ENCODE peak calls at places on chromosomes 13 and 19, in four cellular contexts. One of them, this sample, is unnamed.

GRCh38 chr13:43884221-43884620 is 4.5 kb downstream of the LACC1 start:
- DNase-seq in body of pancreas: no peak
- DNase-seq in colonic mucosa: no peak
- DNase-seq in dorsolateral prefrontal cortex: no peak
- DNase-seq in this sample: no peak

GRCh38 chr13:73215807-73216206 is 157.0 kb downstream of the KLF5 start:
- DNase-seq in colonic mucosa: no peak
- DNase-seq in body of pancreas: no peak
- DNase-seq in dorsolateral prefrontal cortex: no peak
- DNase-seq in this sample: no peak

GRCh38 chr19:5313307-5313706 is 27.3 kb downstream of the PTPRS start:
- DNase-seq in dorsolateral prefrontal cortex: no peak
- DNase-seq in body of pancreas: peak
- DNase-seq in colonic mucosa: no peak
- DNase-seq in this sample: no peak

GRCh38 chr13:40109324-40109958 is 454.0 kb downstream of the COG6 start:
- DNase-seq in colonic mucosa: no peak
- DNase-seq in body of pancreas: no peak
- DNase-seq in dorsolateral prefrontal cortex: no peak
- DNase-seq in this sample: no peak

GRCh38 chr13:23440821-23441608 is 7.5 kb upstream of the SACS start:
- DNase-seq in colonic mucosa: no peak
- DNase-seq in body of pancreas: no peak
- DNase-seq in dorsolateral prefrontal cortex: peak
- DNase-seq in this sample: no peak

GRCh38 chr13:99522288-99522687 is 21.0 kb downstream of the TM9SF2 start:
- DNase-seq in body of pancreas: no peak
- DNase-seq in colonic mucosa: no peak
- DNase-seq in dorsolateral prefrontal cortex: no peak
- DNase-seq in this sample: no peak

GRCh38 chr19:6772028-6772865 is at the start of gene VAV1:
- DNase-seq in colonic mucosa: peak
- DNase-seq in body of pancreas: no peak
- DNase-seq in dorsolateral prefrontal cortex: no peak
- DNase-seq in this sample: no peak

GRCh38 chr19:29837448-29837961 is 25.7 kb downstream of the CCNE1 start:
- DNase-seq in dorsolateral prefrontal cortex: no peak
- DNase-seq in body of pancreas: no peak
- DNase-seq in colonic mucosa: no peak
- DNase-seq in this sample: no peak

GRCh38 chr19:50890422-50891252 is 17.4 kb downstream of the KLK2 start:
- DNase-seq in colonic mucosa: no peak
- DNase-seq in dorsolateral prefrontal cortex: no peak
- DNase-seq in body of pancreas: no peak
- DNase-seq in this sample: no peak

GRCh38 chr13:84651288-84651687 is 769.0 kb upstream of the SLITRK1 start:
- DNase-seq in body of pancreas: peak
- DNase-seq in colonic mucosa: no peak
- DNase-seq in dorsolateral prefrontal cortex: no peak
- DNase-seq in this sample: no peak

GRCh38 chr19:5193192-5193591 is 147.4 kb downstream of the PTPRS start:
- DNase-seq in dorsolateral prefrontal cortex: no peak
- DNase-seq in body of pancreas: no peak
- DNase-seq in colonic mucosa: no peak
- DNase-seq in this sample: peak

GRCh38 chr13:105370011-105370645 is 1165.3 kb downstream of the EFNB2 start:
- DNase-seq in body of pancreas: no peak
- DNase-seq in colonic mucosa: no peak
- DNase-seq in dorsolateral prefrontal cortex: no peak
- DNase-seq in this sample: no peak

GRCh38 chr19:48739835-48740704 is at the start of gene RASIP1:
- DNase-seq in dorsolateral prefrontal cortex: no peak
- DNase-seq in colonic mucosa: no peak
- DNase-seq in body of pancreas: peak
- DNase-seq in this sample: no peak

GRCh38 chr19:31312004-31312403 is 37.2 kb downstream of the TSHZ3 start:
- DNase-seq in dorsolateral prefrontal cortex: no peak
- DNase-seq in body of pancreas: no peak
- DNase-seq in colonic mucosa: no peak
- DNase-seq in this sample: no peak

GRCh38 chr13:37118002-37118401 is 12.5 kb upstream of the CSNK1A1L start:
- DNase-seq in body of pancreas: peak
- DNase-seq in dorsolateral prefrontal cortex: no peak
- DNase-seq in colonic mucosa: no peak
- DNase-seq in this sample: no peak

GRCh38 chr19:57406516-57407123 is 4.3 kb upstream of the ZNF17 start:
- DNase-seq in colonic mucosa: peak
- DNase-seq in body of pancreas: peak
- DNase-seq in dorsolateral prefrontal cortex: peak
- DNase-seq in this sample: peak

GRCh38 chr19:16589917-16590316 is 17.7 kb upstream of the SLC35E1 start:
- DNase-seq in body of pancreas: no peak
- DNase-seq in dorsolateral prefrontal cortex: no peak
- DNase-seq in colonic mucosa: no peak
- DNase-seq in this sample: no peak

GRCh38 chr13:111161601-111162600 is 46.8 kb downstream of the ARHGEF7 start:
- DNase-seq in colonic mucosa: no peak
- DNase-seq in dorsolateral prefrontal cortex: no peak
- DNase-seq in body of pancreas: no peak
- DNase-seq in this sample: no peak

GRCh38 chr19:44741258-44741731 is 7.2 kb upstream of the BCL3 start:
- DNase-seq in dorsolateral prefrontal cortex: no peak
- DNase-seq in colonic mucosa: peak
- DNase-seq in body of pancreas: peak
- DNase-seq in this sample: no peak

GRCh38 chr19:34475026-34475974 is 6.3 kb upstream of the WTIP start:
- DNase-seq in body of pancreas: no peak
- DNase-seq in dorsolateral prefrontal cortex: no peak
- DNase-seq in colonic mucosa: no peak
- DNase-seq in this sample: no peak

GRCh38 chr19:49875801-49876421 is 1.2 kb downstream of the AKT1S1 start:
- DNase-seq in colonic mucosa: peak
- DNase-seq in body of pancreas: peak
- DNase-seq in dorsolateral prefrontal cortex: peak
- DNase-seq in this sample: peak

GRCh38 chr19:44903602-44904425 is 1.8 kb upstream of the APOE start:
- DNase-seq in colonic mucosa: peak
- DNase-seq in body of pancreas: peak
- DNase-seq in dorsolateral prefrontal cortex: peak
- DNase-seq in this sample: peak

GRCh38 chr13:112861876-112862615 is 107.0 kb upstream of the MCF2L start:
- DNase-seq in colonic mucosa: no peak
- DNase-seq in dorsolateral prefrontal cortex: no peak
- DNase-seq in body of pancreas: no peak
- DNase-seq in this sample: no peak

GRCh38 chr19:10637894-10638293 is 12.5 kb downstream of the SLC44A2 start:
- DNase-seq in dorsolateral prefrontal cortex: no peak
- DNase-seq in body of pancreas: no peak
- DNase-seq in colonic mucosa: no peak
- DNase-seq in this sample: no peak

GRCh38 chr19:16070366-16070990 is 5.8 kb upstream of the TPM4 start:
- DNase-seq in body of pancreas: peak
- DNase-seq in dorsolateral prefrontal cortex: no peak
- DNase-seq in colonic mucosa: peak
- DNase-seq in this sample: no peak

GRCh38 chr19:47435196-47435595 is 15.9 kb upstream of the MEIS3 start:
- DNase-seq in body of pancreas: no peak
- DNase-seq in colonic mucosa: no peak
- DNase-seq in dorsolateral prefrontal cortex: no peak
- DNase-seq in this sample: no peak

GRCh38 chr13:107962209-107962608 is 253.1 kb downstream of the LIG4 start:
- DNase-seq in dorsolateral prefrontal cortex: no peak
- DNase-seq in body of pancreas: no peak
- DNase-seq in colonic mucosa: no peak
- DNase-seq in this sample: no peak

GRCh38 chr19:13652810-13653590 is 111.3 kb upstream of the MRI1 start:
- DNase-seq in body of pancreas: no peak
- DNase-seq in dorsolateral prefrontal cortex: no peak
- DNase-seq in colonic mucosa: no peak
- DNase-seq in this sample: no peak

GRCh38 chr13:110666255-110666533 is 39.7 kb downstream of the CARS2 start:
- DNase-seq in colonic mucosa: no peak
- DNase-seq in dorsolateral prefrontal cortex: no peak
- DNase-seq in body of pancreas: no peak
- DNase-seq in this sample: no peak

GRCh38 chr13:108917581-108917980 is 288.2 kb downstream of the MYO16 start:
- DNase-seq in colonic mucosa: no peak
- DNase-seq in dorsolateral prefrontal cortex: no peak
- DNase-seq in body of pancreas: no peak
- DNase-seq in this sample: no peak

GRCh38 chr19:19053508-19054314 is 10.1 kb upstream of the SLC25A42 start:
- DNase-seq in dorsolateral prefrontal cortex: peak
- DNase-seq in colonic mucosa: peak
- DNase-seq in body of pancreas: peak
- DNase-seq in this sample: peak

GRCh38 chr13:94620286-94620896 is 18.7 kb downstream of the GPR180 start:
- DNase-seq in body of pancreas: peak
- DNase-seq in colonic mucosa: no peak
- DNase-seq in dorsolateral prefrontal cortex: no peak
- DNase-seq in this sample: peak

GRCh38 chr13:32297206-32297605 is 18.0 kb downstream of the ZAR1L start:
- DNase-seq in body of pancreas: no peak
- DNase-seq in dorsolateral prefrontal cortex: no peak
- DNase-seq in colonic mucosa: no peak
- DNase-seq in this sample: no peak

GRCh38 chr13:74256969-74257368 is 122.8 kb upstream of the KLF12 start:
- DNase-seq in colonic mucosa: no peak
- DNase-seq in body of pancreas: no peak
- DNase-seq in dorsolateral prefrontal cortex: no peak
- DNase-seq in this sample: no peak

GRCh38 chr13:99237981-99238662 is 20.1 kb downstream of the GPR18 start:
- DNase-seq in colonic mucosa: no peak
- DNase-seq in body of pancreas: no peak
- DNase-seq in dorsolateral prefrontal cortex: no peak
- DNase-seq in this sample: no peak

GRCh38 chr13:66102864-66103263 is 1127.3 kb downstream of the PCDH9 start:
- DNase-seq in colonic mucosa: no peak
- DNase-seq in body of pancreas: no peak
- DNase-seq in dorsolateral prefrontal cortex: no peak
- DNase-seq in this sample: no peak

GRCh38 chr13:39892731-39893293 is 237.3 kb downstream of the COG6 start:
- DNase-seq in dorsolateral prefrontal cortex: no peak
- DNase-seq in body of pancreas: peak
- DNase-seq in colonic mucosa: no peak
- DNase-seq in this sample: no peak

GRCh38 chr19:58305065-58305931 is at the start of gene ERVK3-1:
- DNase-seq in dorsolateral prefrontal cortex: peak
- DNase-seq in colonic mucosa: peak
- DNase-seq in body of pancreas: peak
- DNase-seq in this sample: peak

GRCh38 chr19:34220472-34221063 is 33.8 kb upstream of the GARRE1 start:
- DNase-seq in dorsolateral prefrontal cortex: no peak
- DNase-seq in colonic mucosa: peak
- DNase-seq in body of pancreas: peak
- DNase-seq in this sample: peak

GRCh38 chr13:71067164-71067815 is 799.7 kb downstream of the DACH1 start:
- DNase-seq in body of pancreas: no peak
- DNase-seq in dorsolateral prefrontal cortex: no peak
- DNase-seq in colonic mucosa: no peak
- DNase-seq in this sample: no peak
- TF ChIP-seq CTCF in body of pancreas: peak
- TF ChIP-seq CTCF in dorsolateral prefrontal cortex: no peak
- TF ChIP-seq CTCF in colonic mucosa: no peak
- TF ChIP-seq CTCF in this sample: peak

DNA sequence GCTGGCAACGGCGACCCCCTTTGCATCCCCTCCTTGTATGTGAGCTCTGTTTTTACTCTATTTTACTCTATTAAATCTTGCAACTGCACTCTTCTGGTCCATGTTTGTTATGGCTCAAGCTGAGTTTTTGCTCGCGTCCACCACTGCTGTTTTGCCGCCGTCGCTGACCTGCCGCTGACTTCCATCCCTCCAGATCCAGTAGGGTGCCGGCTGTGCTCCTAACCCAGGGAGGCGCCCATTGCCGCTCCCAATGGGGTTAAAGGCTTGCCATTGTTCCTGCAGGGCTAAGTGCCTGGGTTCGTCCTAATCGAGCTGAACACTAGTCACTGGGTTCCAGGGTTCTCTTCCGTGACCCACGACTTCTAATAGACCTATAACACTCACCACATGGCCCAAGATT is 2704.4 kb downstream of the PCDH9 start:
- DNase-seq in dorsolateral prefrontal cortex: no peak
- DNase-seq in colonic mucosa: no peak
- DNase-seq in body of pancreas: no peak
- DNase-seq in this sample: no peak
- TF ChIP-seq CTCF in dorsolateral prefrontal cortex: no peak
- TF ChIP-seq CTCF in colonic mucosa: no peak
- TF ChIP-seq CTCF in body of pancreas: no peak
- TF ChIP-seq CTCF in this sample: no peak

DNA sequence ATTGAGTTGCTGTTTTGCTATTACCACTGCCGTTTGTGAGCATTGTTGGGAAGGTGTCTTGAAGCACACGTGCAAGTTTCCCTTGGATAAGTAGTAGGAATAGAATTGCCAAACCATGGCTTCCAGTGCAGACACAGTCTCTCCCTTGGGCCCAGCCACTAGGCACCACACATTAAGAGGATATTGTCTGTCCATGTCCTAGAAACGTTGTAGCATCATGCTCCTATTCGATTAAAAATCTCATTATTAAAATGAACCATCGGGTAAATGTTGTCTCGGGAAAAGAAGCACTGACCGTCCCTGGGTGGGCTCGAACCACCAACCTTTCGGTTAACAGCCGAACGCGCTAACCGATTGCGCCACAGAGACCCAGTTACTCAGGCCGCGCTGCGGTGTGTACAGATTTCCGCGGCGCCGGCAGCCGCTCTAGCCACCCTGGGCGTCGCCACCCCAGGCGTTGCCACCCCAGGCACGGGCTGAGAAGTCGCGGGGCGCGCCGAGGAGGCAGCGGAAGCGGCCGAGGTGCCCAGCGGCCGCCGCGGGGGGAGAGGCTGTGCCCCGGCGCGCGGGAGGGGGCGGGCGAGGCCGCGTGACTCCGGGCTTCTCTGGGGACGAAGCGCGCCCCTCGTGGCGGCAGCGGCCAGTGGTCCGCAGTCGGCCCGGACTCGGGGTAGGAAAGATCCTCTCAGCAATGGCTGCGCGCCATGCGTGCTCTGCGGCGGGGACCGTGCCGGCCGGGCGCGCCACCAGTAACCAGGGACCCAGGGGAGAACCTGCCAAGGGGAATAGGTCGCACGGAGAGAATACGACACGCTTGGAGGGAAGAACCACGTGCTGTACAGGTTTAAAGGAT is 56.2 kb downstream of the USPL1 start:
- DNase-seq in body of pancreas: peak
- DNase-seq in dorsolateral prefrontal cortex: peak
- DNase-seq in colonic mucosa: peak
- DNase-seq in this sample: peak
- TF ChIP-seq CTCF in body of pancreas: peak
- TF ChIP-seq CTCF in dorsolateral prefrontal cortex: peak
- TF ChIP-seq CTCF in colonic mucosa: peak
- TF ChIP-seq CTCF in this sample: peak

GRCh38 chr19:2291185-2291751 is 9.3 kb upstream of the PEAK3 start:
- DNase-seq in body of pancreas: no peak
- DNase-seq in colonic mucosa: no peak
- DNase-seq in dorsolateral prefrontal cortex: no peak
- DNase-seq in this sample: peak
- TF ChIP-seq CTCF in body of pancreas: no peak
- TF ChIP-seq CTCF in colonic mucosa: no peak
- TF ChIP-seq CTCF in dorsolateral prefrontal cortex: no peak
- TF ChIP-seq CTCF in this sample: no peak